ENCODE peak calls at places on chromosome 4, in ten cellular contexts. P is hepatocyte, F is neural progenitor cell, E is mammary epithelial cell, J is H9, Z is fibroblast of lung, N is HCT116, O is OCI-LY7, V is astrocyte, X is mesenchymal stem cell. W is an unnamed sample.

GRCh38 chr4:8260656-8261111 is 8.9 kb upstream of the HTRA3 start:
- DNase-seq in P (peak; percentile 60), F (no peak), E (peak; percentile 47), J (no peak), Z (peak; percentile 76), N (no peak), O (no peak), V (peak; percentile 76), X (peak; percentile 95), W (no peak)

GRCh38 chr4:1167244-1167949 is 5.0 kb downstream of the SPON2 start:
- DNase-seq in P (peak; percentile 91), F (peak; percentile 96), E (peak; percentile 31), J (peak; percentile 95), Z (peak; percentile 88), N (peak; percentile 94), O (peak; percentile 97), V (peak; percentile 81), X (peak; percentile 97), W (peak; percentile 77)

GRCh38 chr4:113071811-113072210 is 22.4 kb downstream of the ANK2 start:
- DNase-seq in P (no peak), F (no peak), E (no peak), J (no peak), Z (no peak), N (no peak), O (no peak), V (no peak), X (no peak), W (no peak)

GRCh38 chr4:184487503-184487902 is 13.2 kb upstream of the IRF2 start:
- DNase-seq in P (no peak), F (no peak), E (no peak), J (no peak), Z (no peak), N (no peak), O (no peak), V (no peak), X (no peak), W (no peak)

GRCh38 chr4:8292388-8293107 is 23.0 kb downstream of the HTRA3 start:
- DNase-seq in P (no peak), F (no peak), E (no peak), J (no peak), Z (no peak), N (no peak), O (no peak), V (no peak), X (no peak), W (no peak)

GRCh38 chr4:126395661-126396060 is 1080.9 kb downstream of the FAT4 start:
- DNase-seq in P (no peak), F (no peak), E (peak; percentile 55), J (peak; percentile 25), Z (peak; percentile 45), N (no peak), O (no peak), V (peak; percentile 29), X (peak; percentile 14), W (no peak)

GRCh38 chr4:6258741-6259140 is 10.9 kb upstream of the WFS1 start:
- DNase-seq in P (no peak), F (no peak), E (no peak), J (no peak), Z (no peak), N (no peak), O (peak; percentile 61), V (no peak), X (no peak), W (no peak)

GRCh38 chr4:19693949-19694597 is 557.6 kb upstream of the SLIT2 start:
- DNase-seq in P (no peak), F (no peak), E (no peak), J (peak; percentile 26), Z (no peak), N (no peak), O (peak; percentile 13), V (no peak), X (no peak), W (no peak)

GRCh38 chr4:84875636-84876371 is 90.7 kb downstream of the WDFY3 start:
- DNase-seq in P (no peak), F (no peak), E (no peak), J (no peak), Z (peak; percentile 7), N (no peak), O (no peak), V (no peak), X (peak; percentile 65), W (no peak)

GRCh38 chr4:84865600-84865999 is 100.9 kb downstream of the WDFY3 start:
- DNase-seq in P (no peak), F (no peak), E (no peak), J (no peak), Z (no peak), N (no peak), O (no peak), V (no peak), X (no peak), W (no peak)

GRCh38 chr4:84866295-84866694 is 100.2 kb downstream of the WDFY3 start:
- DNase-seq in P (no peak), F (no peak), E (no peak), J (no peak), Z (no peak), N (no peak), O (no peak), V (no peak), X (no peak), W (no peak)

GRCh38 chr4:84874619-84875018 is 91.9 kb downstream of the WDFY3 start:
- DNase-seq in P (no peak), F (no peak), E (no peak), J (no peak), Z (no peak), N (no peak), O (no peak), V (no peak), X (no peak), W (no peak)

GRCh38 chr4:84870398-84871163 is 95.9 kb downstream of the WDFY3 start:
- DNase-seq in P (peak; percentile 40), F (peak; percentile 13), E (peak; percentile 44), J (peak; percentile 70), Z (peak; percentile 91), N (peak; percentile 50), O (no peak), V (peak; percentile 87), X (peak; percentile 83), W (no peak)
- H3K27ac ChIP-seq in P (peak overlapping the region; percentile 71), F (no peak overlapping the region), E (no peak overlapping the region), J (peak overlapping the region; percentile 98), Z (no peak overlapping the region), N (peak overlapping the region; percentile 61), O (no peak overlapping the region), V (peak overlapping the region; percentile 70), X (peak overlapping the region; percentile 92), W (no peak overlapping the region)

GRCh38 chr4:37767546-37767945 is 58.9 kb upstream of the PGM2 start:
- DNase-seq in P (peak; percentile 39), F (no peak), E (peak; percentile 72), J (no peak), Z (peak; percentile 68), N (no peak), O (no peak), V (peak; percentile 57), X (no peak), W (no peak)

GRCh38 chr4:37767019-37767418 is 59.5 kb upstream of the PGM2 start:
- DNase-seq in P (no peak), F (no peak), E (no peak), J (no peak), Z (no peak), N (no peak), O (no peak), V (no peak), X (no peak), W (no peak)

GRCh38 chr4:37763831-37764230 is 62.7 kb upstream of the PGM2 start:
- DNase-seq in P (no peak), F (no peak), E (no peak), J (no peak), Z (no peak), N (no peak), O (no peak), V (no peak), X (peak; percentile 27), W (no peak)

GRCh38 chr4:37763164-37763444 is 63.4 kb upstream of the PGM2 start:
- DNase-seq in P (no peak), F (no peak), E (no peak), J (no peak), Z (no peak), N (no peak), O (no peak), V (no peak), X (no peak), W (no peak)

DNA sequence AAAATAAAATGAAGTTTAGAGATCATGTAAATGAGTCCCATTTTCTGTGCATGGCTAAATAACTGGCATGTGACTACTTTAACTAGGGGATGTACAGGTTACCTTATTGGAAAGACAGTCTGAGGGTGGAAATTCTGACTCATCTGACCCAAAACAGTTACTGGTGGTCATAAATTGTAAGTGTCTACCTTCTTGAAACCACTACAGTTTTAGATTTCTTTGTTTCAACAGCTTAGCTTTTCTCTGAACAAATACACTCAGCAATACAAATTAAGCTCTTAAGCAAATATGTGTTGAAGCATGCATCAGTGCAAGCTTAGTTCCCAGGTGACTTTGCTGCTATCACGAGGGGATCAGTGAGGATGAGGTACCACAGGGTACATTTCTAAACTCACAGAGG is 60.7 kb upstream of the PGM2 start:
- DNase-seq in P (peak; percentile 30), F (no peak), E (no peak), J (no peak), Z (peak; percentile 21), N (no peak), O (no peak), V (no peak), X (no peak), W (no peak)
- H2AFZ ChIP-seq in P (no peak overlapping the region), F (no peak overlapping the region), E (no peak overlapping the region), J (no peak overlapping the region), Z (no peak overlapping the region), N (no peak overlapping the region), O (no peak overlapping the region), V (no peak overlapping the region), X (no peak overlapping the region), W (no peak overlapping the region)

GRCh38 chr4:14176613-14177012 is 549.1 kb upstream of the BOD1L1 start:
- DNase-seq in P (no peak), F (no peak), E (no peak), J (no peak), Z (no peak), N (no peak), O (no peak), V (no peak), X (no peak), W (no peak)

GRCh38 chr4:14180166-14180565 is 552.6 kb upstream of the BOD1L1 start:
- DNase-seq in P (no peak), F (no peak), E (no peak), J (no peak), Z (no peak), N (no peak), O (no peak), V (no peak), X (no peak), W (no peak)

GRCh38 chr4:14180983-14181601 is 553.6 kb upstream of the BOD1L1 start:
- DNase-seq in P (peak; percentile 20), F (no peak), E (no peak), J (no peak), Z (peak; percentile 27), N (no peak), O (no peak), V (peak; percentile 17), X (no peak), W (no peak)

GRCh38 chr4:14178421-14178820 is 550.9 kb upstream of the BOD1L1 start:
- DNase-seq in P (peak; percentile 10), F (no peak), E (peak; percentile 37), J (no peak), Z (peak; percentile 38), N (no peak), O (peak; percentile 41), V (peak; percentile 14), X (peak; percentile 12), W (no peak)

GRCh38 chr4:14177987-14178386 is 550.5 kb upstream of the BOD1L1 start:
- DNase-seq in P (no peak), F (no peak), E (no peak), J (no peak), Z (no peak), N (no peak), O (peak; percentile 46), V (no peak), X (no peak), W (no peak)
- H3K27ac ChIP-seq in P (peak overlapping the region; percentile 50), F (no peak overlapping the region), E (no peak overlapping the region), J (peak overlapping the region; percentile 17), Z (no peak overlapping the region), N (no peak overlapping the region), O (no peak overlapping the region), V (no peak overlapping the region), X (no peak overlapping the region), W (no peak overlapping the region)

GRCh38 chr4:164945146-164945545 is 32.3 kb downstream of the TRIM61 start:
- DNase-seq in P (no peak), F (no peak), E (no peak), J (no peak), Z (no peak), N (no peak), O (no peak), V (no peak), X (no peak), W (no peak)
- H2AFZ ChIP-seq in P (no peak overlapping the region), F (peak overlapping the region; percentile 82), E (peak overlapping the region; percentile 62), J (no peak overlapping the region), Z (no peak overlapping the region), N (no peak overlapping the region), O (no peak overlapping the region), V (no peak overlapping the region), X (no peak overlapping the region), W (peak overlapping the region; percentile 46)